ENCODE peak calls at places on chromosomes 1 and 21, in eight cellular contexts. D, Q, N, W, T, L, Y and A are unnamed samples.

GRCh38 chr1:111690306-111690617 is 48.9 kb downstream of the INKA2 start:
- DNase-seq in D (peak), Q (no peak), N (no peak), W (peak), T (no peak), L (no peak), Y (peak), A (no peak)

GRCh38 chr1:172827301-172827700 is 168.4 kb downstream of the FASLG start:
- DNase-seq in D (no peak), Q (no peak), N (no peak), W (no peak), T (no peak), L (no peak), Y (no peak), A (no peak)

GRCh38 chr1:207502726-207503125 is 6.8 kb downstream of the CR1 start:
- DNase-seq in D (no peak), Q (no peak), N (no peak), W (no peak), T (no peak), L (no peak), Y (no peak), A (no peak)

GRCh38 chr1:242673652-242674051 is 149.2 kb upstream of the PLD5 start:
- DNase-seq in D (no peak), Q (no peak), N (no peak), W (no peak), T (no peak), L (no peak), Y (no peak), A (no peak)

GRCh38 chr1:222283147-222283768 is 264.6 kb downstream of the HHIPL2 start:
- DNase-seq in D (peak), Q (no peak), N (no peak), W (no peak), T (peak), L (no peak), Y (peak), A (no peak)

GRCh38 chr21:34603710-34604057 is 11.2 kb downstream of the RCAN1 start:
- DNase-seq in D (no peak), Q (no peak), N (no peak), W (no peak), T (no peak), L (no peak), Y (no peak), A (no peak)

GRCh38 chr1:203437696-203438315 is 37.8 kb upstream of the PRELP start:
- DNase-seq in D (no peak), Q (no peak), N (no peak), W (no peak), T (no peak), L (no peak), Y (no peak), A (no peak)

GRCh38 chr1:945910-946565 is 13.0 kb downstream of the NOC2L start:
- DNase-seq in D (no peak), Q (no peak), N (no peak), W (no peak), T (no peak), L (no peak), Y (no peak), A (no peak)

GRCh38 chr1:203325004-203325417 is 19.7 kb downstream of the BTG2 start:
- DNase-seq in D (no peak), Q (peak), N (peak), W (no peak), T (peak), L (no peak), Y (no peak), A (no peak)

GRCh38 chr1:17591814-17592430 is 52.4 kb downstream of the ARHGEF10L start:
- DNase-seq in D (no peak), Q (no peak), N (no peak), W (no peak), T (no peak), L (no peak), Y (no peak), A (no peak)

GRCh38 chr1:42937836-42938595 is 20.7 kb downstream of the SLC2A1 start:
- DNase-seq in D (no peak), Q (no peak), N (peak), W (no peak), T (no peak), L (no peak), Y (peak), A (no peak)

GRCh38 chr1:42936309-42937078 is 22.2 kb downstream of the SLC2A1 start:
- DNase-seq in D (peak), Q (no peak), N (peak), W (no peak), T (peak), L (peak), Y (peak), A (no peak)

GRCh38 chr1:42935971-42936308 is 22.7 kb downstream of the SLC2A1 start:
- DNase-seq in D (no peak), Q (no peak), N (no peak), W (no peak), T (no peak), L (peak), Y (no peak), A (no peak)

GRCh38 chr1:42938596-42939184 is 20.0 kb downstream of the SLC2A1 start:
- DNase-seq in D (no peak), Q (no peak), N (peak), W (no peak), T (no peak), L (peak), Y (no peak), A (no peak)

GRCh38 chr1:42937141-42937696 is 21.4 kb downstream of the SLC2A1 start:
- DNase-seq in D (peak), Q (no peak), N (peak), W (no peak), T (no peak), L (no peak), Y (peak), A (no peak)
- TF ChIP-seq CTCF in D (peak), Q (no peak), N (no peak), W (no peak), T (no peak), L (no peak), Y (peak), A (no peak)

DNA sequence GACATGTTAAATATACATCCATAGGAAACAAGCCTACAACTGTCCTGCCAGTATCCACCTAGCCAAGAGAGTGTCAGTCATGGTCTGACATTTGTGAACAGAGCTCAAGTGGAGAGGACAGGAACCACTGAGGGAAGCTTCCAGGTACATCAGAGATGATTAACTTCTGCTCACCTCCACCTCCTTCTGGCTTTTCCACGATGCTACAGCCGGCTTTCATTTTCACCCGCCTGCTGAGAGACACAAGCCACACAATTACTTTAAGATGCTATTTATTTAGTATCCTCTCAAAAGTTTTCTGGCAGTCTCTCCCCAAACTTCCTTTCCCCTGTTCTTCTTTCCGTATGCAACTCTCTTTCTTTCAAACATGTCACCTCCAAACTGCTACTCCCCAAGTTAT is 2.1 kb downstream of the ETV3 start:
- DNase-seq in D (no peak), Q (no peak), N (no peak), W (no peak), T (no peak), L (no peak), Y (no peak), A (no peak)
- TF ChIP-seq CTCF in D (peak), Q (no peak), N (no peak), W (no peak), T (no peak), L (no peak), Y (peak), A (no peak)

GRCh38 chr1:85580046-85580411 is 532 bp upstream of the CCN1 start:
- DNase-seq in D (peak), Q (peak), N (no peak), W (peak), T (peak), L (no peak), Y (peak), A (no peak)

GRCh38 chr1:85577421-85578320 is 2.9 kb upstream of the CCN1 start:
- DNase-seq in D (no peak), Q (peak), N (no peak), W (peak), T (peak), L (no peak), Y (no peak), A (no peak)

GRCh38 chr1:85578321-85579295 is 2.0 kb upstream of the CCN1 start:
- DNase-seq in D (peak), Q (peak), N (no peak), W (no peak), T (no peak), L (no peak), Y (peak), A (no peak)

GRCh38 chr1:85581138-85581801 is 709 bp downstream of the CCN1 start:
- DNase-seq in D (peak), Q (peak), N (peak), W (peak), T (peak), L (peak), Y (peak), A (no peak)

DNA sequence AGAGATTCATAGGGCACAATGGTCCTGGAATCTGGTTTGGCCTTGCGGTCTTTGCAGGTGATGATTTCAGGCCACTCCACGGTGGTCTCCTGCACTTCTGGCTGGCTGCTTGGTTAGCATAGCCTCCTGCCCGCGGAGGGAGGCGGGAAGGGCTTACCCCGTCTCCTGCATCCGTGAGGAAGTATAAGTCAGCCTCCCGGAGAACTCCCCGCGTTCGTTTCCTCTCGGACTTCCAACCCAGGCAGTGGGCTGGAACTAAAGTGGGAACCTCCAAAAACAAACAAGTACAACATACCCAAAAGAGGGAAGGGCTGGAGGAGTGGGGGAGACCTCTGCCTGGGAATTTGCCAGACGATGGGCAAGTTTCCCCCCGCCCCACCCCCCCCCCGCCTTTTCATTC is 942 bp upstream of the CCN1 start:
- DNase-seq in D (no peak), Q (peak), N (no peak), W (peak), T (peak), L (no peak), Y (peak), A (no peak)
- TF ChIP-seq CTCF in D (no peak), Q (no peak), N (no peak), W (no peak), T (no peak), L (no peak), Y (no peak), A (no peak)

GRCh38 chr1:73998348-73998959 is 199.5 kb downstream of the LRRIQ3 start:
- DNase-seq in D (peak), Q (no peak), N (no peak), W (no peak), T (no peak), L (no peak), Y (peak), A (no peak)
- TF ChIP-seq CTCF in D (peak), Q (peak), N (no peak), W (peak), T (no peak), L (peak), Y (peak), A (peak)

GRCh38 chr1:2199042-2199810 is 4.7 kb upstream of the FAAP20 start:
- DNase-seq in D (peak), Q (peak), N (peak), W (peak), T (peak), L (peak), Y (peak), A (peak)
- TF ChIP-seq CTCF in D (no peak), Q (peak), N (no peak), W (no peak), T (no peak), L (no peak), Y (peak), A (no peak)